ENCODE peak calls at places on chromosomes 12 and 14, in nine cellular contexts. H is osteocyte; I is T-helper 1 cell; A is stimulated activated CD4-positive, alpha-beta T cell treated with anti-CD3 and anti-CD28 coated beads, Interleukin-4, amount 100 ng/mL, for 24 hours; F is GM06990; G is left colon; J is activated CD8-positive, alpha-beta T cell treated with anti-CD3 and anti-CD28 coated beads, Interleukin-2, amount 10 ng/mL, durations not matched to agents 7 days and 5 days; O is smooth muscle cell of the brain vasculature; W is skeletal muscle cell. C is an unnamed sample.

GRCh38 chr12:16272222-16272621 is 5.3 kb downstream of the SLC15A5 start:
- DNase-seq in H (no peak), I (no peak), A (no peak), F (no peak), G (no peak), J (no peak), O (no peak), W (peak), C (no peak)

GRCh38 chr12:26867084-26867483 is 34.1 kb upstream of the ITPR2 start:
- DNase-seq in H (no peak), I (no peak), A (no peak), F (peak), G (no peak), J (no peak), O (no peak), W (no peak), C (no peak)

GRCh38 chr12:11662369-11662768 is 12.9 kb downstream of the ETV6 start:
- DNase-seq in H (no peak), I (no peak), A (no peak), F (no peak), G (no peak), J (no peak), O (no peak), W (no peak), C (no peak)

GRCh38 chr12:117063162-117063911 is 35.9 kb downstream of the TESC start:
- DNase-seq in H (no peak), I (no peak), A (peak), F (peak), G (peak), J (peak), O (no peak), W (no peak), C (no peak)

GRCh38 chr12:13197526-13198141 is 1.1 kb downstream of the EMP1 start:
- DNase-seq in H (no peak), I (no peak), A (no peak), F (no peak), G (peak), J (no peak), O (no peak), W (no peak), C (peak)

GRCh38 chr12:75632452-75632851 is 121.0 kb upstream of the KRR1 start:
- DNase-seq in H (no peak), I (no peak), A (no peak), F (no peak), G (no peak), J (no peak), O (no peak), W (no peak), C (no peak)

GRCh38 chr14:63878792-63879191 is 26.0 kb downstream of the SYNE2 start:
- DNase-seq in H (no peak), I (no peak), A (no peak), F (no peak), G (no peak), J (no peak), O (no peak), W (no peak), C (no peak)

GRCh38 chr14:90700928-90701776 is 115.1 kb downstream of the TTC7B start:
- DNase-seq in H (no peak), I (no peak), A (no peak), F (no peak), G (no peak), J (no peak), O (no peak), W (no peak), C (no peak)

GRCh38 chr14:95675486-95675885 is 10.7 kb upstream of the TCL1B start:
- DNase-seq in H (no peak), I (no peak), A (no peak), F (no peak), G (no peak), J (no peak), O (no peak), W (no peak), C (no peak)

GRCh38 chr14:26709019-26709418 is 111.2 kb upstream of the NOVA1 start:
- DNase-seq in H (no peak), I (no peak), A (no peak), F (no peak), G (no peak), J (no peak), O (no peak), W (peak), C (no peak)

GRCh38 chr12:31029466-31029865 is 44.2 kb upstream of the DDX11 start:
- DNase-seq in H (no peak), I (no peak), A (no peak), F (no peak), G (no peak), J (no peak), O (no peak), W (no peak), C (no peak)

GRCh38 chr12:120457133-120457532 is 10.9 kb downstream of the GATC start:
- DNase-seq in H (no peak), I (no peak), A (no peak), F (no peak), G (no peak), J (no peak), O (no peak), W (no peak), C (no peak)

GRCh38 chr12:12646483-12647072 is 34.9 kb downstream of the CREBL2 start:
- DNase-seq in H (no peak), I (no peak), A (no peak), F (peak), G (no peak), J (no peak), O (no peak), W (no peak), C (no peak)

GRCh38 chr12:102682698-102683289 is 202.4 kb upstream of the IGF1 start:
- DNase-seq in H (no peak), I (no peak), A (no peak), F (no peak), G (no peak), J (no peak), O (no peak), W (no peak), C (no peak)

GRCh38 chr12:55906056-55906455 is 21.6 kb downstream of the PYM1 start:
- DNase-seq in H (no peak), I (no peak), A (no peak), F (no peak), G (no peak), J (no peak), O (no peak), W (no peak), C (no peak)

GRCh38 chr14:84343637-84344036 is 1186.3 kb upstream of the FLRT2 start:
- DNase-seq in H (no peak), I (no peak), A (no peak), F (no peak), G (no peak), J (no peak), O (no peak), W (peak), C (peak)

GRCh38 chr14:52741865-52742264 is 11.9 kb downstream of the STYX start:
- DNase-seq in H (no peak), I (no peak), A (no peak), F (no peak), G (no peak), J (no peak), O (no peak), W (no peak), C (no peak)

GRCh38 chr12:31890295-31891285 is 68.6 kb upstream of the RESF1 start:
- DNase-seq in H (no peak), I (no peak), A (no peak), F (peak), G (no peak), J (peak), O (no peak), W (no peak), C (no peak)